ENCODE peak calls at places on chromosome 19, in seven cellular contexts. U, N, W, M, E, P and V are unnamed samples.

GRCh38 chr19:45768644-45769053 is 403 bp downstream of the SIX5 start:
- DNase-seq in U (peak), N (peak), W (no peak), M (no peak), E (no peak), P (no peak), V (no peak)

GRCh38 chr19:50252111-50252886 is 48.9 kb downstream of the MYH14 start:
- DNase-seq in U (no peak), N (peak), W (peak), M (peak), E (peak), P (no peak), V (no peak)

GRCh38 chr19:17540174-17540573 is 15.3 kb upstream of the COLGALT1 start:
- DNase-seq in U (no peak), N (no peak), W (no peak), M (no peak), E (no peak), P (no peak), V (no peak)

GRCh38 chr19:14000691-14001365 is 5.3 kb downstream of the RFX1 start:
- DNase-seq in U (no peak), N (no peak), W (no peak), M (no peak), E (no peak), P (no peak), V (no peak)

GRCh38 chr19:45464274-45464673 is 3.5 kb upstream of the FOSB start:
- DNase-seq in U (no peak), N (no peak), W (no peak), M (no peak), E (no peak), P (no peak), V (no peak)

GRCh38 chr19:29422686-29423085 is 103.1 kb upstream of the VSTM2B start:
- DNase-seq in U (no peak), N (no peak), W (no peak), M (no peak), E (no peak), P (no peak), V (no peak)

GRCh38 chr19:55498246-55498645 is 10.0 kb downstream of the SSC5D start:
- DNase-seq in U (no peak), N (no peak), W (no peak), M (no peak), E (no peak), P (no peak), V (no peak)

GRCh38 chr19:10719466-10719961 is 1.6 kb downstream of the DNM2 start:
- DNase-seq in U (no peak), N (no peak), W (no peak), M (peak), E (no peak), P (no peak), V (no peak)

GRCh38 chr19:21566073-21566472 is 60.7 kb downstream of the ZNF429 start:
- DNase-seq in U (no peak), N (no peak), W (peak), M (no peak), E (no peak), P (no peak), V (no peak)

GRCh38 chr19:10690351-10690781 is 10.9 kb upstream of the QTRT1 start:
- DNase-seq in U (no peak), N (no peak), W (no peak), M (peak), E (no peak), P (no peak), V (no peak)

GRCh38 chr19:30092721-30093569 is 150.9 kb downstream of the URI1 start:
- DNase-seq in U (no peak), N (no peak), W (no peak), M (no peak), E (no peak), P (no peak), V (no peak)

GRCh38 chr19:5585461-5586299 is 17.9 kb upstream of the TINCR start:
- DNase-seq in U (no peak), N (no peak), W (peak), M (peak), E (no peak), P (no peak), V (no peak)

GRCh38 chr19:21468791-21469190 is 36.6 kb upstream of the ZNF429 start:
- DNase-seq in U (no peak), N (no peak), W (no peak), M (no peak), E (no peak), P (no peak), V (no peak)

GRCh38 chr19:4012092-4012974 is 4.8 kb downstream of the PIAS4 start:
- DNase-seq in U (no peak), N (no peak), W (no peak), M (no peak), E (no peak), P (no peak), V (no peak)

GRCh38 chr19:28427256-28428083 is 785.5 kb downstream of the UQCRFS1 start:
- DNase-seq in U (no peak), N (no peak), W (no peak), M (no peak), E (no peak), P (no peak), V (no peak)

GRCh38 chr19:47263169-47263560 is 6.8 kb downstream of the CCDC9 start:
- DNase-seq in U (no peak), N (no peak), W (no peak), M (no peak), E (no peak), P (no peak), V (no peak)

GRCh38 chr19:46718157-46718933 is 1.4 kb upstream of the PRKD2 start:
- DNase-seq in U (no peak), N (peak), W (peak), M (peak), E (peak), P (no peak), V (no peak)

GRCh38 chr19:4473011-4473410 is 914 bp downstream of the HDGFL2 start:
- DNase-seq in U (no peak), N (no peak), W (no peak), M (no peak), E (no peak), P (no peak), V (no peak)

GRCh38 chr19:47994209-47994802 is at the start of gene ELSPBP1:
- DNase-seq in U (no peak), N (no peak), W (no peak), M (no peak), E (no peak), P (peak), V (peak)

GRCh38 chr19:6064016-6064702 is 46.1 kb downstream of the RFX2 start:
- DNase-seq in U (no peak), N (no peak), W (no peak), M (no peak), E (no peak), P (no peak), V (no peak)

GRCh38 chr19:56885173-56885679 is 44.7 kb upstream of the PEG3 start:
- DNase-seq in U (no peak), N (no peak), W (no peak), M (no peak), E (no peak), P (no peak), V (no peak)

GRCh38 chr19:47379398-47379938 is 30.4 kb downstream of the DHX34 start:
- DNase-seq in U (no peak), N (no peak), W (no peak), M (no peak), E (no peak), P (no peak), V (no peak)

GRCh38 chr19:4639531-4640246 is 373 bp downstream of the TNFAIP8L1 start:
- DNase-seq in U (no peak), N (no peak), W (no peak), M (no peak), E (no peak), P (no peak), V (no peak)

GRCh38 chr19:13770013-13770635 is 4.1 kb upstream of the C19orf53 start:
- DNase-seq in U (no peak), N (no peak), W (no peak), M (no peak), E (no peak), P (no peak), V (no peak)